ENCODE peak calls at places on chromosome 2, in five cellular contexts. J is stimulated activated CD8-positive, alpha-beta memory T cell treated with anti-CD3 and anti-CD28 coated beads, Interleukin-15, amount 100 ng/mL, for 24 hours; E is neural progenitor cell; S is activated T-helper 1 cell treated with Interleukin-2 at 50 U/mL for 16 hours; R is NCI-H524. F is an unnamed sample.
A peak's percentile ranks its signal among the peaks of the same experiment; 100 is the strongest.

GRCh38 chr2:45103351-45104145 is 94.3 kb upstream of the SIX2 start:
- DNase-seq in J (no peak), E (no peak), S (no peak), R (no peak), F (no peak)

GRCh38 chr2:222982010-222982908 is 69.7 kb upstream of the KCNE4 start:
- DNase-seq in J (no peak), E (peak; percentile 55), S (no peak), R (peak; percentile 39), F (peak; percentile 47)

GRCh38 chr2:200131307-200131706 is 175.2 kb upstream of the SPATS2L start:
- DNase-seq in J (no peak), E (no peak), S (no peak), R (no peak), F (no peak)

GRCh38 chr2:74525717-74526648 is at the start of gene DQX1:
- DNase-seq in J (no peak), E (peak; percentile 44), S (no peak), R (no peak), F (no peak)

GRCh38 chr2:166451451-166451850 is 42.6 kb downstream of the SCN7A start:
- DNase-seq in J (no peak), E (no peak), S (no peak), R (no peak), F (no peak)

GRCh38 chr2:226743911-226744310 is 55.7 kb downstream of the IRS1 start:
- DNase-seq in J (no peak), E (no peak), S (no peak), R (no peak), F (no peak)

GRCh38 chr2:150450765-150451164 is 36.7 kb downstream of the RND3 start:
- DNase-seq in J (no peak), E (no peak), S (no peak), R (no peak), F (no peak)

GRCh38 chr2:170155022-170155722 is 22.8 kb upstream of the MYO3B start:
- DNase-seq in J (no peak), E (peak; percentile 44), S (no peak), R (peak; percentile 30), F (no peak)

GRCh38 chr2:69386376-69386775 is 651 bp downstream of the GFPT1 start:
- DNase-seq in J (no peak), E (no peak), S (no peak), R (no peak), F (no peak)

GRCh38 chr2:211367252-211367651 is 810.9 kb downstream of the CPS1 start:
- DNase-seq in J (no peak), E (no peak), S (no peak), R (no peak), F (no peak)

GRCh38 chr2:77813614-77814013 is 291.4 kb upstream of the LRRTM4 start:
- DNase-seq in J (no peak), E (no peak), S (no peak), R (no peak), F (no peak)

GRCh38 chr2:124250433-124250832 is 225.3 kb downstream of the CNTNAP5 start:
- DNase-seq in J (no peak), E (no peak), S (no peak), R (no peak), F (no peak)

GRCh38 chr2:144328933-144329332 is 191.0 kb downstream of the ZEB2 start:
- DNase-seq in J (no peak), E (no peak), S (no peak), R (no peak), F (no peak)

GRCh38 chr2:73998451-73998850 is 13.7 kb downstream of the TET3 start:
- DNase-seq in J (no peak), E (no peak), S (no peak), R (no peak), F (no peak)

GRCh38 chr2:231682546-231683291 is 25.6 kb upstream of the PTMA start:
- DNase-seq in J (no peak), E (peak; percentile 17), S (no peak), R (peak; percentile 48), F (no peak)

GRCh38 chr2:105977212-105977611 is 216.9 kb downstream of the UXS1 start:
- DNase-seq in J (no peak), E (no peak), S (no peak), R (no peak), F (no peak)

GRCh38 chr2:3354986-3355385 is 22.6 kb downstream of the EIPR1 start:
- DNase-seq in J (no peak), E (no peak), S (no peak), R (no peak), F (no peak)

GRCh38 chr2:197943731-197944130 is 139.3 kb downstream of the PLCL1 start:
- DNase-seq in J (no peak), E (no peak), S (no peak), R (no peak), F (no peak)

GRCh38 chr2:231387904-231388724 is 7.4 kb upstream of the B3GNT7 start:
- DNase-seq in J (no peak), E (no peak), S (no peak), R (no peak), F (peak; percentile 63)

GRCh38 chr2:212953170-212953920 is 198.1 kb downstream of the IKZF2 start:
- DNase-seq in J (no peak), E (peak; percentile 49), S (no peak), R (no peak), F (no peak)

GRCh38 chr2:26846881-26847662 is 860 bp upstream of the DPYSL5 start:
- DNase-seq in J (no peak), E (peak; percentile 63), S (no peak), R (peak; percentile 36), F (no peak)

GRCh38 chr2:170928036-170928823 is 823 bp upstream of the GORASP2 start:
- DNase-seq in J (no peak), E (peak; percentile 31), S (no peak), R (peak; percentile 16), F (no peak)

GRCh38 chr2:26298638-26299393 is 47.1 kb upstream of the SELENOI start:
- DNase-seq in J (no peak), E (peak; percentile 49), S (no peak), R (no peak), F (peak; percentile 27)

GRCh38 chr2:188316791-188317423 is 25.2 kb downstream of the GULP1 start:
- DNase-seq in J (no peak), E (no peak), S (no peak), R (peak; percentile 39), F (no peak)

GRCh38 chr2:83879127-83879526 is 580.0 kb downstream of the SUCLG1 start:
- DNase-seq in J (no peak), E (no peak), S (no peak), R (no peak), F (no peak)

GRCh38 chr2:143720093-143720664 is 591.0 kb downstream of the ARHGAP15 start:
- DNase-seq in J (no peak), E (peak; percentile 83), S (no peak), R (no peak), F (no peak)

GRCh38 chr2:167732251-167732788 is 515.1 kb downstream of the STK39 start:
- DNase-seq in J (no peak), E (peak; percentile 43), S (no peak), R (no peak), F (no peak)

F was measured in heart right ventricle.